ENCODE peak calls at places on chromosomes 5 and 9, in ten cellular contexts. I is heart right ventricle, E is A549, Z is breast epithelium, F is PC-3, S is uterus, K is ovary, Q is MM.1S, O is iPS DF 6.9, M is psoas muscle. D is an unnamed sample.

GRCh38 chr9:93617273-93617672 is 40.9 kb downstream of the PHF2 start:
- DNase-seq in M (no peak), I (no peak), O (no peak), Q (no peak), E (no peak), S (no peak), F (no peak), Z (no peak), K (no peak), D (no peak)

GRCh38 chr5:98307811-98308210 is 465.7 kb upstream of the RGMB start:
- DNase-seq in Z (no peak), Q (no peak), K (no peak), I (no peak), M (no peak), O (no peak), F (peak), E (no peak), S (no peak), D (no peak)

GRCh38 chr9:98583417-98583816 is 125.3 kb downstream of the GABBR2 start:
- DNase-seq in K (no peak), F (no peak), M (no peak), I (no peak), Q (no peak), E (no peak), S (no peak), Z (no peak), O (no peak), D (no peak)

GRCh38 chr9:101400120-101400519 is 1.5 kb downstream of the ZNF189 start:
- DNase-seq in M (no peak), K (no peak), S (no peak), I (peak), E (no peak), O (no peak), Z (no peak), F (no peak), Q (no peak), D (no peak)

GRCh38 chr9:4111233-4112000 is 188.5 kb downstream of the GLIS3 start:
- DNase-seq in S (no peak), M (no peak), Q (no peak), E (no peak), O (no peak), K (no peak), F (no peak), I (no peak), Z (no peak), D (no peak)

GRCh38 chr5:9337908-9338307 is 208.0 kb downstream of the SEMA5A start:
- DNase-seq in I (no peak), F (peak), S (no peak), M (no peak), O (no peak), Z (no peak), K (no peak), Q (no peak), E (no peak), D (no peak)

GRCh38 chr5:114192108-114192507 is 169.8 kb upstream of the KCNN2 start:
- DNase-seq in Q (no peak), S (no peak), M (no peak), F (peak), O (no peak), K (no peak), I (no peak), Z (no peak), E (no peak), D (no peak)

GRCh38 chr5:117623042-117623815 is 1048.6 kb upstream of the SEMA6A start:
- DNase-seq in I (no peak), Q (peak), Z (no peak), O (no peak), E (no peak), M (no peak), K (no peak), F (no peak), S (no peak), D (no peak)

GRCh38 chr9:96484521-96484931 is 34.6 kb downstream of the HABP4 start:
- DNase-seq in K (no peak), Q (peak), E (no peak), I (no peak), Z (no peak), S (no peak), F (no peak), M (no peak), O (no peak), D (no peak)

GRCh38 chr5:1354491-1355033 is 9.7 kb upstream of the CLPTM1L start:
- DNase-seq in M (no peak), S (no peak), F (no peak), Z (no peak), E (no peak), I (no peak), K (no peak), O (no peak), Q (no peak), D (no peak)

GRCh38 chr9:98998441-98999151 is 54.9 kb downstream of the COL15A1 start:
- DNase-seq in S (peak), K (peak), Q (no peak), M (peak), I (peak), O (peak), F (peak), Z (peak), E (peak), D (peak)

GRCh38 chr9:107131108-107131799 is 151.8 kb upstream of the RAD23B start:
- DNase-seq in S (no peak), Z (no peak), E (no peak), O (no peak), K (no peak), I (no peak), F (peak), M (no peak), Q (no peak), D (no peak)

GRCh38 chr5:125564336-125564975 is 818.0 kb upstream of the ZNF608 start:
- DNase-seq in Z (no peak), S (no peak), M (no peak), O (no peak), I (no peak), Q (no peak), K (no peak), E (no peak), F (no peak), D (no peak)

GRCh38 chr5:38208782-38209378 is 49.5 kb upstream of the EGFLAM start:
- DNase-seq in Q (peak), K (peak), I (peak), M (no peak), O (no peak), S (no peak), Z (no peak), F (peak), E (peak), D (peak)

GRCh38 chr9:69718218-69718617 is 41.6 kb downstream of the PTAR1 start:
- DNase-seq in Q (no peak), S (no peak), I (no peak), O (no peak), F (no peak), Z (no peak), K (no peak), E (no peak), M (no peak), D (no peak)

GRCh38 chr5:78534148-78535009 is 114.2 kb downstream of the LHFPL2 start:
- DNase-seq in F (no peak), K (no peak), Q (no peak), S (peak), M (peak), I (peak), Z (no peak), O (no peak), E (no peak), D (no peak)

GRCh38 chr5:116038817-116039216 is 6.5 kb downstream of the ARL14EPL start:
- DNase-seq in M (no peak), S (no peak), Z (no peak), I (no peak), K (no peak), Q (no peak), O (no peak), F (no peak), E (no peak), D (no peak)

GRCh38 chr9:109926321-109926959 is 146.4 kb downstream of the PALM2AKAP2 start:
- DNase-seq in S (no peak), I (no peak), F (no peak), M (no peak), K (no peak), O (no peak), E (no peak), Q (no peak), Z (no peak), D (no peak)

GRCh38 chr9:17272510-17272909 is 137.7 kb downstream of the CNTLN start:
- DNase-seq in Z (no peak), Q (peak), O (no peak), S (no peak), E (no peak), K (no peak), I (no peak), F (no peak), M (no peak), D (no peak)
- H3K4me3 ChIP-seq in Z (no peak), Q (no peak), O (no peak), S (no peak), E (no peak), K (no peak), I (no peak), F (no peak), M (no peak), D (no peak)

GRCh38 chr5:143398053-143398355 is 5.5 kb downstream of the NR3C1 start:
- DNase-seq in Q (no peak), O (no peak), S (no peak), M (no peak), E (no peak), Z (no peak), K (no peak), F (no peak), I (no peak), D (no peak)

GRCh38 chr5:143400541-143401252 is 2.8 kb downstream of the NR3C1 start:
- DNase-seq in M (no peak), E (no peak), K (no peak), Z (no peak), F (no peak), I (peak), S (no peak), O (no peak), Q (peak), D (peak)

GRCh38 chr5:143397302-143398052 is 6.0 kb downstream of the NR3C1 start:
- DNase-seq in K (no peak), Q (peak), F (no peak), Z (no peak), S (no peak), E (no peak), M (no peak), I (no peak), O (no peak), D (no peak)

GRCh38 chr5:143399616-143400540 is 3.6 kb downstream of the NR3C1 start:
- DNase-seq in I (no peak), Q (no peak), E (no peak), K (no peak), F (no peak), M (no peak), O (no peak), Z (no peak), S (no peak), D (no peak)

DNA sequence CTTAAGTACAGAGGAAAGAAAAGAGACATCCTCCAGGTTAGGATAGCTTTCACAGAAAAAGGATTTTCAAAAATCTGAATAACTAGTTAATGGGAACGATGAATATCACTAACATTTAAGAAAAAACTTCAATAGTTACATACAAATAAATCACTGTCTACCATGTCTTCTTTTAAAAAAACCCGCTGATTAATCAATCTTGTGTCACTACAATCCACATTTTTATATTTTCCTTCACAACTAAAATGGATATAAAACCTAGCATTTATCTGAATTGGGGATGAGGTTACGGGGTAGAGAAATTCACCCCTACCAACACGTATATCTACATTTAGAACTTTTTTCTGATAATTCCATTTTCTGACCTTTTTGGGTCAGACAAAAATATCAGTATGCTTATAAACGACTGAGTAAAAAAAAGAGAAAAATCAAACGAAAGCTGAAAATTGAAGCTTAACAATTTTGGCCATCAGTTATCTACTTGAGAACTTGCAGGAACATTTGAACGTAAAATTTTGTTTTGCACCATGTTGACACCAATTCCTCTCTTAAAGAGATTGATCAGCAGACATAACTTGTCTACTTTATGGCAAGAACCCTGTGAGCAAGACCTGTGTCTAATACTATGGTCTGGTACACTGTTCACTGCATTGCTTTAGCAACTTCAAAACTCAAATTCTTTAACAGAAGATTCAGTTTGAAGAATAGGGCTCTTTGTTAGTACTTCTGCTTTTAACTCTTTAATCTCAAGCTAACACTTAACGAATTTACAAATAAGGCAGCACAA is 4.8 kb downstream of the NR3C1 start:
- DNase-seq in O (no peak), S (no peak), E (no peak), M (no peak), Q (peak), I (no peak), F (peak), K (no peak), Z (no peak), D (no peak)
- H3K27ac ChIP-seq in O (no peak), S (no peak), E (peak), M (peak), Q (peak), I (peak), F (no peak), K (no peak), Z (no peak), D (peak)

GRCh38 chr5:123088031-123088805 is 823 bp upstream of the PRDM6 start:
- DNase-seq in F (no peak), I (no peak), K (no peak), Z (peak), Q (no peak), E (no peak), S (no peak), M (no peak), O (no peak), D (no peak)

GRCh38 chr5:123091258-123091987 is 2.4 kb downstream of the PRDM6 start:
- DNase-seq in Z (no peak), S (no peak), F (no peak), I (no peak), M (no peak), K (no peak), E (no peak), Q (no peak), O (no peak), D (no peak)

GRCh38 chr5:123090641-123091257 is 1.7 kb downstream of the PRDM6 start:
- DNase-seq in S (no peak), F (no peak), Z (no peak), I (no peak), O (no peak), E (no peak), Q (no peak), M (no peak), K (no peak), D (no peak)

GRCh38 chr5:123089572-123089970 is 530 bp downstream of the PRDM6 start:
- DNase-seq in O (no peak), Q (no peak), E (no peak), I (no peak), M (peak), S (no peak), F (no peak), K (peak), Z (no peak), D (no peak)

GRCh38 chr5:123089971-123090640 is 1.1 kb downstream of the PRDM6 start:
- DNase-seq in Z (no peak), Q (no peak), F (no peak), O (no peak), M (peak), K (no peak), I (no peak), E (no peak), S (no peak), D (no peak)
- H3K4me3 ChIP-seq in Z (peak), Q (no peak), F (peak), O (peak), M (peak), K (peak), I (peak), E (peak), S (peak), D (peak)

DNA sequence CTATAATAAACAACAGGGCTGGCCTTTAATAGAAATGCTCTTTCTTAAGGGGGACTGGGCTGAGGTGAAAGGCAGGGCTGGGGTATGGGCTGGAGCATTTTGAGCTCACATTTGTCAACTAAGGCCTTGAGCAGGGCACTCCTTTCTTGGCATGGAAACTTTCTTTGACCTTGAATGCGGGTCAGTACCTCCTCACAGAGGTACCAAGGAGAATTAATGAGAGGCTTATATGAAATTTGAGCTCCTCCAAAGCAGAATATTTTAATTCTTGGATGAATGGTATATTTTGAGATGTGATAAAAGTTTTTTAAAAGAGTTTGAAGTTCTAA is 3.1 kb downstream of the CYSTM1 start:
- DNase-seq in I (no peak), F (no peak), O (no peak), Q (no peak), K (no peak), Z (no peak), S (no peak), M (no peak), E (no peak), D (no peak)
- H3K27ac ChIP-seq in I (peak), F (peak), O (no peak), Q (no peak), K (peak), Z (peak), S (peak), M (peak), E (no peak), D (peak)

GRCh38 chr5:31361234-31361633 is 167.7 kb downstream of the CDH6 start:
- DNase-seq in F (peak), E (no peak), O (no peak), M (no peak), K (no peak), S (no peak), I (no peak), Q (no peak), Z (no peak), D (no peak)
- H3K4me3 ChIP-seq in F (no peak), E (no peak), O (no peak), M (no peak), K (no peak), S (no peak), I (no peak), Q (no peak), Z (no peak), D (no peak)

D was measured in dorsolateral prefrontal cortex.